ENCODE peak calls at places on chromosomes 4 and X, in nine cellular contexts. R is left lung; D is fibroblast of lung; F is PC-3; U is AG04450; G is A549; T is left ventricle myocardium inferior; W is SJSA1; S is CD4-positive, alpha-beta memory T cell. N is an unnamed sample.

GRCh38 chr4:110878992-110879391 is 256.1 kb upstream of the PITX2 start:
- DNase-seq in R (no peak), D (no peak), F (no peak), U (no peak), G (no peak), T (no peak), W (no peak), S (no peak), N (no peak)

GRCh38 chr4:139242511-139243051 is 37.4 kb downstream of the MGARP start:
- DNase-seq in R (no peak), D (peak), F (peak), U (no peak), G (no peak), T (no peak), W (peak), S (no peak), N (no peak)

GRCh38 chr4:153518637-153519384 is 52.7 kb downstream of the TMEM131L start:
- DNase-seq in R (no peak), D (no peak), F (no peak), U (no peak), G (no peak), T (no peak), W (peak), S (no peak), N (no peak)

GRCh38 chr4:5773271-5773555 is 62.2 kb downstream of the EVC start:
- DNase-seq in R (no peak), D (peak), F (no peak), U (no peak), G (no peak), T (no peak), W (no peak), S (no peak), N (no peak)

GRCh38 chrX:666762-667161 is 36.2 kb downstream of the SHOX start:
- DNase-seq in R (no peak), D (no peak), F (no peak), U (no peak), G (no peak), T (no peak), W (no peak), S (no peak), N (no peak)

GRCh38 chr4:104345598-104346242 is 149.0 kb downstream of the CXXC4 start:
- DNase-seq in R (no peak), D (no peak), F (no peak), U (no peak), G (no peak), T (no peak), W (no peak), S (no peak), N (no peak)

GRCh38 chr4:115249808-115250207 is 136.4 kb upstream of the NDST4 start:
- DNase-seq in R (no peak), D (peak), F (peak), U (no peak), G (no peak), T (no peak), W (no peak), S (no peak), N (no peak)

GRCh38 chr4:20297800-20298199 is 46.1 kb downstream of the SLIT2 start:
- DNase-seq in R (no peak), D (no peak), F (no peak), U (no peak), G (no peak), T (no peak), W (no peak), S (no peak), N (no peak)

GRCh38 chr4:150217192-150217591 is 138.9 kb downstream of the DCLK2 start:
- DNase-seq in R (no peak), D (peak), F (peak), U (no peak), G (no peak), T (no peak), W (peak), S (no peak), N (peak)

GRCh38 chr4:7140062-7140691 is 52.2 kb upstream of the SORCS2 start:
- DNase-seq in R (no peak), D (no peak), F (no peak), U (no peak), G (no peak), T (no peak), W (no peak), S (no peak), N (no peak)

GRCh38 chrX:102345916-102346315 is 93.9 kb downstream of the NXF2B start:
- DNase-seq in R (peak), D (peak), F (peak), U (no peak), G (peak), T (peak), W (peak), S (peak), N (no peak)

GRCh38 chrX:71315917-71316316 is 14.4 kb downstream of the ITGB1BP2 start:
- DNase-seq in R (no peak), D (peak), F (no peak), U (peak), G (no peak), T (no peak), W (no peak), S (no peak), N (no peak)

GRCh38 chr4:82500830-82501229 is 61.0 kb downstream of the TMEM150C start:
- DNase-seq in R (no peak), D (no peak), F (no peak), U (no peak), G (no peak), T (no peak), W (no peak), S (no peak), N (no peak)

GRCh38 chrX:107117993-107118321 is 665 bp downstream of the RBM41 start:
- DNase-seq in R (no peak), D (peak), F (no peak), U (no peak), G (no peak), T (no peak), W (no peak), S (no peak), N (peak)
- H3K27ac ChIP-seq in R (peak), D (peak), F (no peak), U (no peak), G (peak), T (peak), W (peak), S (peak), N (peak)

GRCh38 chr4:40275065-40275464 is 60.1 kb upstream of the CHRNA9 start:
- DNase-seq in R (no peak), D (no peak), F (no peak), U (no peak), G (no peak), T (no peak), W (no peak), S (no peak), N (no peak)

GRCh38 chr4:40280586-40280985 is 54.5 kb upstream of the CHRNA9 start:
- DNase-seq in R (no peak), D (no peak), F (no peak), U (no peak), G (no peak), T (no peak), W (no peak), S (no peak), N (no peak)

GRCh38 chr4:40281099-40281498 is 54.0 kb upstream of the CHRNA9 start:
- DNase-seq in R (no peak), D (no peak), F (no peak), U (no peak), G (no peak), T (no peak), W (no peak), S (no peak), N (no peak)

GRCh38 chr4:40281913-40282312 is 53.2 kb upstream of the CHRNA9 start:
- DNase-seq in R (no peak), D (no peak), F (no peak), U (no peak), G (no peak), T (no peak), W (no peak), S (no peak), N (no peak)

DNA sequence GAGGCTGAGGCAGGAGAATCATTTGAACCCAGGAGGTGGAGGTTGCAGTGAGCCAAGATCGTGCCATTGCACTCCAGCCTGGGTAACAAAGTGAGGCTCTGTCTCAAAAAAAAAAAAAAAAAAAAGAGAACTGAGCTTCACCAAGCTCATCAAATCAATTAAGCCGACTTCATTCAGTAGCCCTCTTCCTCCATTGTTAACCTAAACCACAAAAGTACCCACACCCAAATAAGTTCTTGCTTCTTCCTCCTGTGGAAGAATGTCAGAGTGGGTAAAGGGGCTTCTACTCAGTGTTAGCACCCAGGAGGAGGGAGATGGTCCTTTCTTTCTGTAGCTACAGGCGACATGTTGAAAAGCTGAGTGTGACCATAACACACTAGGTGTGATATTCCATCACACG is 58.6 kb upstream of the CHRNA9 start:
- DNase-seq in R (no peak), D (no peak), F (no peak), U (no peak), G (no peak), T (no peak), W (no peak), S (no peak), N (no peak)
- H3K27ac ChIP-seq in R (no peak), D (no peak), F (no peak), U (no peak), G (no peak), T (no peak), W (no peak), S (no peak), N (no peak)

DNA sequence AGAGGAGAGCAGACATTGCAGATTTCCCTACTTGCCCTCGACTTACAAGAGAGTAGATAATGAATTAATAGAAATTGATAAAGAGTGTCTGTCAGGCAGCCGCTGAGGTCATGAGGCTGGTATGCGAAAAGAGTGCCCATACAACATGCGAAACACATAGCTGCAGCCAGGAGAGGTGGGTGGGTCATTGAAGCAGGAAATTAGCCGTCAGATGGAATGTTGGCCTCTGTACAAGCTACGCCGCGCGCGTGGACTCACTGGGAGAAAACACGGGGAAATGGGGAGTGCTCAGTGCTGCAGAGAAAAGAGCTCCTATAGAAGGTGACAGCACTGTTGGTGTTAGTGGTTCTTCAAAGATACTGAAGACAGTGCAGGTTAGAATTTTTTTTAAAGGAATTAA is 125.1 kb downstream of the RAPGEF2 start:
- DNase-seq in R (peak), D (peak), F (no peak), U (peak), G (no peak), T (peak), W (peak), S (no peak), N (peak)
- H3K27ac ChIP-seq in R (peak), D (peak), F (no peak), U (peak), G (no peak), T (peak), W (peak), S (no peak), N (no peak)

GRCh38 chrX:17030092-17030491 is 83.6 kb downstream of the REPS2 start:
- DNase-seq in R (no peak), D (no peak), F (no peak), U (no peak), G (no peak), T (no peak), W (no peak), S (no peak), N (no peak)
- H3K27ac ChIP-seq in R (no peak), D (no peak), F (no peak), U (no peak), G (no peak), T (no peak), W (no peak), S (no peak), N (peak)

GRCh38 chr4:10092481-10093272 is 23.9 kb downstream of the WDR1 start:
- DNase-seq in R (no peak), D (no peak), F (no peak), U (no peak), G (no peak), T (peak), W (no peak), S (no peak), N (no peak)

GRCh38 chr4:10088135-10089010 is 28.2 kb downstream of the WDR1 start:
- DNase-seq in R (no peak), D (no peak), F (no peak), U (no peak), G (no peak), T (no peak), W (no peak), S (no peak), N (no peak)

GRCh38 chr4:10089346-10089745 is 27.3 kb downstream of the WDR1 start:
- DNase-seq in R (no peak), D (no peak), F (peak), U (no peak), G (no peak), T (peak), W (no peak), S (no peak), N (no peak)

GRCh38 chr4:10091531-10092181 is 24.9 kb downstream of the WDR1 start:
- DNase-seq in R (no peak), D (no peak), F (no peak), U (no peak), G (no peak), T (peak), W (no peak), S (no peak), N (no peak)

DNA sequence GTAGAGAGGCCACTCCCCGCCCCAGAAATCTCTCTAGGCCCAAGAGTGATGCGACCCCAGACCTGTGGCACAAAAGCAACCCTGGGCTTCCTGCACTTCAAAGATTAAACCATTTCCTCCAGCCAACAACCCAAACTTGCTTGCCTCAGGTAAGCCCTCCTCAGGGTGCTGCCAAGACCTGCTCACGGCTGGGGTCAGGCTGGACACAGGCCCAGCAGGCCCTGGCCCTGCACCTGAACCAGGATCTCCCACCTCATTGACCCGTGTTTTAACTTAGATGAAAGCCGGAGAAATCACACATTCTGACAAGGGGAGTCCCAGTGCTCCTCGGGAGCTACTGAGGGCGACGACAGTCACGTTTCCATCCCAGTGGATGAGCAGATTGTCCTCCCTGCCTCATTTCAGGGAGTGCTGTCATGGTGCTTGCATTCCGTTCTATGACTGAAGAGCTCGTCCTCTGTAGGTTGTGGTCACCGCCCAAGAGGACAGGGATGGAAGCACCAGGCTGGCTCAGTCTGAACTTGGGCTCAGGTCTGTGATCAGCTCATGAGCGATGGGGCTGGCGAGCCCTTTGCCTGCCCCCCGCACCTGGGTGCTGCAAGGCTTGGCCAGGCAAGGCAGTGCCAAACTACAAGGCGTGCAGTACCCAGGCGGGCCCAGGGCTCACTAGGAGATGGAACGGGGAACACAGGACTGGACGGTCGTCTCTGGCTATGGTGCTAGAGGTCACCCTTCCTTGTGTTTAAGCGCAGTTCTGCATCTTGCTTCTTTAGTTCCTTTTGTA is 25.9 kb downstream of the WDR1 start:
- DNase-seq in R (no peak), D (no peak), F (no peak), U (no peak), G (no peak), T (peak), W (no peak), S (no peak), N (no peak)
- H3K27ac ChIP-seq in R (no peak), D (no peak), F (no peak), U (peak), G (no peak), T (no peak), W (no peak), S (peak), N (no peak)

DNA sequence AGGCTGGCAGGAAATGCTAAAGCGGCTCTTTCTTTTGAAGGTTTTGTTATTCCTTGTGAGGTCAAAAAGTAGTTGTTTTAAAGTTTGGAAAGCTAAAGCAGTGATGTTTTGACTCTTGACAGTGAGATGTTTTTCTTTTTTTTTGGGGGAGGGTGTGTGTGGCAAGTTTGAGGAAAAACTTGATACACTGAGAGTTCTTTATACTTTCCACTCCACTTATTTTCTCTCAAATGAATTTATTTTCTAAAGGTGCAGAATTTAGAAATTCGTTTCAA is 22.7 kb downstream of the PLS3 start:
- DNase-seq in R (no peak), D (no peak), F (no peak), U (no peak), G (no peak), T (no peak), W (no peak), S (no peak), N (no peak)
- H3K27ac ChIP-seq in R (peak), D (peak), F (peak), U (peak), G (peak), T (peak), W (peak), S (no peak), N (no peak)

GRCh38 chr4:147731611-147732515 is at the start of gene ARHGAP10:
- DNase-seq in R (peak), D (peak), F (peak), U (peak), G (peak), T (peak), W (peak), S (peak), N (peak)
- H3K27ac ChIP-seq in R (peak), D (peak), F (peak), U (peak), G (peak), T (peak), W (peak), S (peak), N (peak)

GRCh38 chrX:104330966-104331365 is 76.2 kb upstream of the ESX1 start:
- DNase-seq in R (no peak), D (peak), F (peak), U (no peak), G (no peak), T (no peak), W (peak), S (no peak), N (no peak)

GRCh38 chrX:104324461-104324860 is 69.7 kb upstream of the ESX1 start:
- DNase-seq in R (no peak), D (no peak), F (no peak), U (no peak), G (no peak), T (no peak), W (peak), S (no peak), N (no peak)

GRCh38 chrX:104329731-104330130 is 75.0 kb upstream of the ESX1 start:
- DNase-seq in R (no peak), D (no peak), F (no peak), U (no peak), G (no peak), T (no peak), W (no peak), S (no peak), N (no peak)

GRCh38 chrX:104319346-104319745 is 64.6 kb upstream of the ESX1 start:
- DNase-seq in R (no peak), D (no peak), F (peak), U (no peak), G (no peak), T (no peak), W (no peak), S (no peak), N (no peak)

DNA sequence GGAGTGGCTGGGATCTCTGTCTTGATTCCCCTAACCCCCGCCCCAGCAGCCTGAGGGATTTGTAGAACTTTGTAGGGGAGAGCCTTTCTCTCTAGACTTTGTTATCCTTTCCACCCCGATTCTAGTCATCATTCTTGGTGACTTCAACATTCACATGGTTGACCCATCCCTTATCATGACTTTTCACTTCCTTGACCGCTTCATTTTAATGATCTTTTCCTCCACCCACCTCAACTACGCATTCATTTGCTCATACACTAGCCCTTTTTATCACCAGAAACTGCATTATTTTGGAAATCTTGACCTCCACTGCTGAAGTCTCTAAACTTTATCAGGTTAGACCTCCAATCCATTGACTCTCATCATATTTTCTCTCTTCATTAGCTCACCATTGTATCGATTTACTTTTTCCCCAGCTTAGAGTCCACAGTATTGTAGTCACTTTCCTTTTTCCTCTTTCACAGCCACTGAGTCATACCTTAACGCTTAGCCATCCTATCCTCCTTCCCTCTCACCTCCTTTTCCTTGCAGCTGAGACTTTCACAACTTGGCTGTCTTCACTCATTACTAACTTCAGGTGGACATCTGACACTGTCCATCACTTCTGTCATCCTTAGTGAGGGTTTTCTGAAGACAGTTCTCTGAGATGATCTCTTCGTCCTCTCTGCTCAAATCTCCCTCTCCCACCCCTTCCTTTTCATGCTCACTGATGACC is 70.3 kb upstream of the ESX1 start:
- DNase-seq in R (no peak), D (peak), F (peak), U (no peak), G (no peak), T (no peak), W (no peak), S (no peak), N (no peak)
- H3K27ac ChIP-seq in R (no peak), D (no peak), F (peak), U (no peak), G (no peak), T (no peak), W (peak), S (no peak), N (no peak)